ENCODE peak calls at places on chromosome 19, in six cellular contexts. A is left ventricle myocardium inferior, L is IMR-90, N is body of pancreas, Q is Panc1, R is pancreas. X is an unnamed sample. For H3K4me1, the result is how much of the 10 kb centered on the place peaks cover.

GRCh38 chr19:19719798-19720197 is 13.1 kb downstream of the ZNF14 start:
- DNase-seq in A (no peak), L (no peak), N (no peak), Q (no peak), R (no peak), X (no peak)

GRCh38 chr19:10114651-10115391 is 3.3 kb downstream of the P2RY11 start:
- DNase-seq in A (no peak), L (no peak), N (no peak), Q (no peak), R (peak), X (no peak)

GRCh38 chr19:9565900-9566705 is 18.2 kb downstream of the ZNF121 start:
- DNase-seq in A (no peak), L (peak), N (no peak), Q (no peak), R (no peak), X (no peak)

GRCh38 chr19:17264641-17264979 is at the start of gene USHBP1:
- DNase-seq in A (peak), L (no peak), N (no peak), Q (no peak), R (no peak), X (no peak)

GRCh38 chr19:12891553-12892021 is 627 bp downstream of the GCDH start:
- DNase-seq in A (no peak), L (no peak), N (no peak), Q (no peak), R (peak), X (no peak)

GRCh38 chr19:54606230-54606629 is 12.8 kb downstream of the LILRA1 start:
- DNase-seq in A (no peak), L (no peak), N (no peak), Q (no peak), R (no peak), X (no peak)

GRCh38 chr19:8355631-8356402 is 8.1 kb upstream of the ANGPTL4 start:
- DNase-seq in A (no peak), L (peak), N (no peak), Q (peak), R (no peak), X (no peak)

GRCh38 chr19:9498183-9498902 is at the start of gene ZNF560:
- DNase-seq in A (no peak), L (peak), N (no peak), Q (no peak), R (no peak), X (no peak)

GRCh38 chr19:55146078-55146647 is 2.8 kb downstream of the TNNT1 start:
- DNase-seq in A (no peak), L (no peak), N (no peak), Q (no peak), R (no peak), X (peak)

GRCh38 chr19:29048873-29049272 is 164.1 kb downstream of the UQCRFS1 start:
- DNase-seq in A (no peak), L (no peak), N (no peak), Q (no peak), R (no peak), X (no peak)

GRCh38 chr19:21604941-21605548 is 99.6 kb downstream of the ZNF429 start:
- DNase-seq in A (no peak), L (no peak), N (no peak), Q (no peak), R (peak), X (peak)

GRCh38 chr19:32830231-32831014 is 39.1 kb downstream of the SLC7A9 start:
- DNase-seq in A (no peak), L (peak), N (no peak), Q (no peak), R (no peak), X (no peak)

DNA sequence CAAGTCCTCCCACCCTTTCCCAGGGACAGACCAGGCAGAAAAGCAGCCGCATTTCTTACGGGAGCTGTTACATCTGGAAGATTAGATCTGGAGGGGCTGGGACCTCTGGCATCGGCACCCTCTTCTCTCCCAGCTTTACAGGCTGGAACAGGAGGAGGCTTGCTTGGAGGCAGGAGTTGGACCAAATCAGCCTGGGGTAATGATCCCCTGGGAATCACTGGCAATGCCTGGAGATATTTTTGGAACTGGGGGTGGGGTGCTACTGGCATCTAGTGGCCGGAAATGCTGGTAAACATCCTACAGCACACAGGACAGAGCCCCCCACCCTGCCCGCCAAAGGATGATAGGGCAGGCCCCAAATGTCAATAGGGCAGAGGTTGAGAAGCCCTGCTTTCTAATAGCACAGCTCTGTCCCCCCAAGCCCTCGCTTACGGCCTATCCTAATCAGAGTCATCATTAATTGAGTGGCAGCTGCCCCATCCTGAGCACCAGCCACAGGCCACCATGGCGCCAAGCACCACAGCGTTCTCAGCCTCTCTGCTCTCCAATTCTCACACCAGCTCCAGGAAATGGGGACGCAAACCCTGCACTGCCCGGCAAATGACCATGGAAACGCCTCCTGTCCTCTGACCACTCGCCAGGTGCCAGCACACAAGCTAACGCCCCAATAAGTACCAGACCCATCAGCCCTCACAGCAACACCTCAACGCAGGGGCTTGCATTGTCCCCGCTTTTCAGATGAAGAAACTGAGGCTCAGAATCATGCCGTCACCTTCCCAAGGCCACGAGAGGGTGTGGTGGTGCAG is 20.6 kb downstream of the LRRC4B start:
- DNase-seq in A (no peak), L (no peak), N (no peak), Q (no peak), R (no peak), X (no peak)
- H3K4me1 ChIP-seq in A (under half), L (under half), N (under half), Q (under half), R (under half), X (under half)

GRCh38 chr19:27962260-27962659 is 1250.7 kb downstream of the UQCRFS1 start:
- DNase-seq in A (no peak), L (no peak), N (no peak), Q (no peak), R (no peak), X (no peak)

GRCh38 chr19:27971071-27971470 is 1241.9 kb downstream of the UQCRFS1 start:
- DNase-seq in A (no peak), L (no peak), N (no peak), Q (no peak), R (no peak), X (no peak)

GRCh38 chr19:27971869-27972268 is 1241.1 kb downstream of the UQCRFS1 start:
- DNase-seq in A (no peak), L (no peak), N (no peak), Q (no peak), R (no peak), X (no peak)

GRCh38 chr19:27964165-27964564 is 1248.8 kb downstream of the UQCRFS1 start:
- DNase-seq in A (no peak), L (no peak), N (no peak), Q (no peak), R (no peak), X (no peak)

GRCh38 chr19:27966390-27966816 is 1246.5 kb downstream of the UQCRFS1 start:
- DNase-seq in A (no peak), L (no peak), N (no peak), Q (no peak), R (no peak), X (no peak)
- TF ChIP-seq CTCF in A (peak), L (peak), N (peak), Q (peak), R (peak), X (peak)

DNA sequence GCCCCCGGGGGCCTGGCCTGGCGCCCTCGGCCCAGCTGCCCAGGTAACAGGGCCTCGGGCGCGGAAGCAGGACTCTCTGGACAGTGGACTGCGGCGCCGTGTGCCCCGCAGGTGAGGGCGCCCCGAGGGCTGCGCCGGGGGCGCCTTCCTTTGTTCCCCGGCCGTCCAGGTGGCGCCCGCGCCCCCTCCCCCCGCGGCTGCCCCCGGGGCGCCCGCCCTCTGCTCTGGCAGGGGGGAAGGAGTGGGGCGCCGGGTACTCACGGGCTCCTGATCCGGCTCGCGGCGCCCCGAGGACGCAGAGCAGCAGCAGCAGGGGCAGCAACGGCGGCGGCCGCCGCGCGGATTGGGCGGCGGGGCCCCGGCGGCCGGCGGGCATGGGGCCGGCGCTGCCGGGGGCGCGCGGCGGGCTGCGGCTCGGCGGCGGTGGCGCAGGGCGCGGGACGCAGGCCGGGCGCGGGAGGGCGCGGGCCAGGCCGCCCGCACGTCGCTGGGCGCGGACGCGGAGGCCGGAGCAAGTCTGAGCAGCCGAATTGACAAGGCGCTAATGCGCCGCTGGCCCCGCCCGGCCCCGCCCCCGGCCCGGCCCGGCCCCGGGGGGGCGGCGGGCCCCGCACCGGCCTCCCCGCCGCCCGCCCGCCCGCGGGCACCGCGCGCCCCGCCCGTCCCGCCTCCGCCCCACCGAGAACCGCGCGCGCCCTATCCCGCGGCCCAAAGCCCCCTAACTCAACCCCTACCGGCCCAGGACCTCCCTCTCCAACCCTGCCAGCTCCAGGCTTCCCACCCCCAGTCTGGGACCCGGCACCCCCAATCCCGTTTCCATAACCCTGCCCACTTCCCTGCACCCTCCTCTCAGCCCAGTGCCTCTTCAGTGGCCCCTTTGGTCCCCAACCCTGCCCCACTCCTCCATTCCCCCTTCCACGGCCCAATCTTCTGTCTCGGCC is at the start of gene CRLF1:
- DNase-seq in A (no peak), L (no peak), N (no peak), Q (no peak), R (no peak), X (no peak)
- H3K27ac ChIP-seq in A (no peak), L (no peak), N (no peak), Q (no peak), R (no peak), X (no peak)

GRCh38 chr19:6599866-6600454 is 9.0 kb upstream of the CD70 start:
- DNase-seq in A (no peak), L (no peak), N (no peak), Q (no peak), R (no peak), X (no peak)

GRCh38 chr19:6604906-6605305 is 14.0 kb upstream of the CD70 start:
- DNase-seq in A (no peak), L (no peak), N (no peak), Q (no peak), R (no peak), X (no peak)

GRCh38 chr19:6602729-6603114 is 11.8 kb upstream of the CD70 start:
- DNase-seq in A (no peak), L (no peak), N (no peak), Q (no peak), R (no peak), X (no peak)
- H3K4me1 ChIP-seq in A (under half), L (under half), N (under half), Q (under half), R (under half), X (under half)

GRCh38 chr19:49976496-49976895 is 15.5 kb upstream of the SIGLEC11 start:
- DNase-seq in A (no peak), L (peak), N (no peak), Q (no peak), R (no peak), X (no peak)
- TF ChIP-seq CTCF in A (no peak), L (peak), N (no peak), Q (no peak), R (no peak), X (no peak)

GRCh38 chr19:4454952-4455738 is 2.4 kb downstream of the UBXN6 start:
- DNase-seq in A (no peak), L (peak), N (no peak), Q (no peak), R (no peak), X (no peak)
- H3K27ac ChIP-seq in A (peak), L (peak), N (peak), Q (no peak), R (no peak), X (no peak)

GRCh38 chr19:15701757-15702589 is 25.9 kb upstream of the OR10H2 start:
- DNase-seq in A (no peak), L (no peak), N (no peak), Q (no peak), R (no peak), X (peak)

GRCh38 chr19:15696654-15697194 is 23.8 kb downstream of the CYP4F12 start:
- DNase-seq in A (no peak), L (no peak), N (no peak), Q (no peak), R (no peak), X (no peak)

GRCh38 chr19:15702590-15702930 is 25.3 kb upstream of the OR10H2 start:
- DNase-seq in A (peak), L (no peak), N (peak), Q (no peak), R (peak), X (peak)
- H3K4me1 ChIP-seq in A (under half), L (under half), N (under half), Q (under half), R (under half), X (under half)